ENCODE peak calls at places on chromosomes 5 and 9, in four cellular contexts. K is IMR-90, S is GM12878, L is H1. V is an unnamed sample.
A peak's percentile ranks its signal among the peaks of the same experiment; 100 is the strongest.

GRCh38 chr5:79488058-79488457 is 25.9 kb downstream of the HOMER1 start:
- DNase-seq in K (no peak), S (no peak), L (no peak), V (no peak)

GRCh38 chr5:38556115-38556598 is 289 bp downstream of the LIFR start:
- DNase-seq in K (no peak), S (no peak), L (peak; percentile 62), V (no peak)

GRCh38 chr5:154367101-154367500 is 78.7 kb upstream of the SAP30L start:
- DNase-seq in K (peak; percentile 87), L (no peak), S (no peak), V (no peak)

GRCh38 chr5:22669345-22669744 is 183.8 kb downstream of the CDH12 start:
- DNase-seq in S (no peak), L (no peak), K (no peak), V (no peak)

GRCh38 chr5:2017540-2018389 is 135.0 kb upstream of the IRX4 start:
- DNase-seq in S (no peak), L (peak; percentile 66), K (peak; percentile 10), V (peak; percentile 64)

GRCh38 chr9:79335987-79336386 is 235.8 kb upstream of the TLE4 start:
- DNase-seq in K (no peak), S (no peak), L (no peak), V (no peak)

GRCh38 chr5:125198270-125198974 is 452.0 kb upstream of the ZNF608 start:
- DNase-seq in K (peak; percentile 84), S (no peak), L (no peak), V (no peak)

GRCh38 chr9:68949271-68950000 is 64.5 kb downstream of the PRKACG start:
- DNase-seq in L (no peak), S (peak; percentile 45), K (no peak), V (no peak)

GRCh38 chr5:67648201-67648671 is 451.6 kb upstream of the CD180 start:
- DNase-seq in K (no peak), S (no peak), L (no peak), V (no peak)

GRCh38 chr5:158463188-158463587 is 604.2 kb upstream of the CLINT1 start:
- DNase-seq in S (no peak), L (no peak), K (peak; percentile 31), V (no peak)

GRCh38 chr5:148465381-148466290 is 81.9 kb downstream of the FBXO38 start:
- DNase-seq in L (no peak), K (no peak), S (no peak), V (no peak)

GRCh38 chr5:132265336-132266030 is 8.0 kb downstream of the PDLIM4 start:
- DNase-seq in L (no peak), K (peak; percentile 96), S (no peak), V (no peak)

GRCh38 chr5:108531367-108532211 is 149.7 kb upstream of the FBXL17 start:
- DNase-seq in L (no peak), K (peak; percentile 91), S (no peak), V (peak; percentile 66)

GRCh38 chr9:98707158-98708102 is 1.3 kb downstream of the GABBR2 start:
- DNase-seq in S (no peak), K (peak; percentile 85), L (peak; percentile 86), V (peak; percentile 51)

GRCh38 chr5:66337827-66338226 is 193.7 kb downstream of the SREK1 start:
- DNase-seq in L (no peak), S (no peak), K (no peak), V (no peak)

GRCh38 chr5:171813813-171814212 is 28.2 kb downstream of the SMIM23 start:
- DNase-seq in K (no peak), S (no peak), L (no peak), V (no peak)

GRCh38 chr9:123132696-123133095 is 99.2 kb downstream of the GPR21 start:
- DNase-seq in S (no peak), K (no peak), L (no peak), V (no peak)

GRCh38 chr9:73204910-73205309 is 53.2 kb downstream of the ANXA1 start:
- DNase-seq in S (no peak), L (no peak), K (no peak), V (no peak)

GRCh38 chr9:73202992-73203391 is 51.3 kb downstream of the ANXA1 start:
- DNase-seq in L (no peak), K (no peak), S (no peak), V (no peak)

GRCh38 chr9:73199448-73199847 is 47.8 kb downstream of the ANXA1 start:
- DNase-seq in L (no peak), S (no peak), K (no peak), V (no peak)

GRCh38 chr9:73200694-73201432 is 49.2 kb downstream of the ANXA1 start:
- DNase-seq in K (peak; percentile 23), L (no peak), S (no peak), V (peak; percentile 43)

GRCh38 chr9:73199886-73200285 is 48.2 kb downstream of the ANXA1 start:
- DNase-seq in L (no peak), K (no peak), S (no peak), V (peak; percentile 67)
- TF ChIP-seq CHD1 in L (no peak), K (no peak), S (no peak), V (no peak)

DNA sequence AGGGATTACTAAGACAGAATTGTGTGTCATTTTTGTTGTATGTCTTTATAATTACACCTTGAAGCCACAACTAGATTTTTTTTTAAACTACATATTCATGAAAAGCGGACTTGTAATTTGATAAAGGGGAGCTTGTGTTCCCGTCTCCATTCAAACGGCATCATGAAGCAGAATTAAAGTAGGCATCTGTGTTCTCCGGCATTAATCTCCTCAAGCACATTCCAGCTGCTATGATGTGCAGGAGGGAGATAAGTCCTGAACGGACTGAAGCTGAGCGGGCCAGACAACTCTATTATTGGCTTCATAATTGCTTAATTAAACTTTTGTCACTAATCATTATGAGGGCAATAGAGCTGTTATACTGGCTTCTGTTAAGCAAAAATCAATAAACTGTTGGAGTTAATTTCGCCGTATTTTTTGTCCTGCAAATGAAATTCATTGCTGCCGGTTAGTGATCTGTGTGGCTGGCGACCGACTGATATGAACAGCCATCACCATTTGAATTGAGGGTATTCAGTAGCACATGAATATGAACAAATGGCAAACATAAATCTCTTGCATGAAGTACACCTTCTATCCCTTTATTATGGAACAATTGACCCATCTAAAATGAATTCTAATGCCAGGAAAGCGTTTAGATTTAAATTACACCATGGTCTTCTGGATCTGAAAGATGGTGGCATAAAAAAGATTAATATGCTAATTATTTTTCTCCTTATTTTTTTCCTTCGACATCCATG is 408.8 kb upstream of the IRX1 start:
- DNase-seq in K (no peak), L (no peak), S (no peak), V (no peak)
- TF ChIP-seq CHD1 in K (no peak), L (no peak), S (no peak), V (no peak)

GRCh38 chr9:97557606-97558095 is 56.2 kb downstream of the TMOD1 start:
- DNase-seq in S (no peak), L (no peak), K (no peak), V (no peak)
- TF ChIP-seq CHD1 in S (no peak), L (no peak), K (no peak), V (no peak)

GRCh38 chr5:119397518-119398380 is 41.9 kb downstream of the TNFAIP8 start:
- DNase-seq in S (peak; percentile 81), K (peak; percentile 88), L (no peak), V (no peak)
- TF ChIP-seq CHD1 in S (no peak), K (no peak), L (no peak), V (no peak)

GRCh38 chr9:114989600-114990410 is 59.4 kb upstream of the TNFSF8 start:
- DNase-seq in K (no peak), S (peak; percentile 17), L (no peak), V (no peak)
- TF ChIP-seq CHD1 in K (no peak), S (no peak), L (no peak), V (no peak)

DNA sequence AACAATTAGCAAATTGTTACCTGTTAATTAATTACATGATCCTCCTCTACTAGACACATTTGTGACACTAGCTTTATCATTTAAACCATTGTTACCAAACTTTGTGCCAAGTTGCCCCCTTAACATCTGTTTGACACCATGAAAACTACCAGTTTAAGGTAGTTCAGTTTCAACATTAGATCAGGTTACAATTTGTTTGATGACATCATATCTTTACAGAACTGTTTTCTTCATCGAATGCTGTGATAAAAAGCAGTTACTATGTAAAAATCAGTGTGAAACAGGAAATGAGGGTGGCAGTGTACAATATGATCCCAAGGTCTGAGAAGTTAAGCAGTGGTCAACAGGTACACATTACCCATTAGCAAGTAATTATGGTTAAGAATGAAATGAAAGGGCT is 17.7 kb downstream of the GIN1 start:
- DNase-seq in L (no peak), K (no peak), S (no peak), V (no peak)
- TF ChIP-seq CHD1 in L (no peak), K (no peak), S (no peak), V (no peak)

DNA sequence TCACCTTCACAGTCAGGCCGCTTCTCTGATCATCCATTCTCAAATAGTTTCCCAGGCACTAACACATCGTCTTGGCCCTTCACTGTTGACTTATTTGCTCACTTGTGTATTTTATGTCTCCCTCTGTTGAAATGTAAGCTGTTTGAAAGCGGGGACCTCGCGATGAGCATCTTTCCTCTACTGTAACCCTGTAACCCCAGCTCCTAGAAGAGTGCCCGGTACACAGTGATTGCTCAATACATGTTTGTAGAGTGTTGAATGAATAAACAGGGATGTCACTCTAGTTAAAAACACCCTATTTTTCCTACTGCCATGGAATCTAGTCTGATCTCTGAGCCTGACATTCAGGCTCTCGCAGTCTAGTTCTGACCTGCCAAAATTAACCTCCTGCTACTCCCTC is 150.8 kb downstream of the TTLL11 start:
- DNase-seq in S (no peak), K (no peak), L (no peak), V (no peak)
- TF ChIP-seq CHD1 in S (no peak), K (no peak), L (no peak), V (no peak)

DNA sequence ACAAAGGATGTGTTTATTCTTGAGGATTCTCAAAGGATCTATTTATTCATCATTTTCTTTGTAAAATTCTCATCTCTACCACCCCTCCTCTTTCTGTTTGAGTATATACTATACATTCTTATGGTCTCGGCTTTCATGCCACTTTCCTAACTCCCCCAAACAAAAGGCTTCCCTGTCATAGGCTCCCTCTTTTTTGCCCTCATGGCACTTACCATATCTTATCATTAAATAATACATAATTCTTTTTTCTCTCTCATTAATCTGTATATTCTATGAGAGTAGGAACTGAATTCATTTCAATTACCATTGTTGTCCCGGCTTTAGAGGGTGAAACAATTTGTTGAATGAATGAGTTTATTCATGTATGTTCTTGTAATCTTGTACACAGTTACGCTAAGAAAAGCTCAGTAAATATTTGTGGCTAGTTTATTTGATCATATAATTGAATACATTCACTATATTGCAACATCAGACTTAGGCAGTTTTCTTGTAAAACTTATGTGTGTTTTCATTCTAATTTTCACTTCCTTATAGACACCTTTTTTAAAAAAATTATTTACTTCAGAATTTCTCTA is 254.6 kb downstream of the EDIL3 start:
- DNase-seq in S (no peak), K (no peak), L (no peak), V (no peak)
- TF ChIP-seq CHD1 in S (no peak), K (no peak), L (no peak), V (no peak)

DNA sequence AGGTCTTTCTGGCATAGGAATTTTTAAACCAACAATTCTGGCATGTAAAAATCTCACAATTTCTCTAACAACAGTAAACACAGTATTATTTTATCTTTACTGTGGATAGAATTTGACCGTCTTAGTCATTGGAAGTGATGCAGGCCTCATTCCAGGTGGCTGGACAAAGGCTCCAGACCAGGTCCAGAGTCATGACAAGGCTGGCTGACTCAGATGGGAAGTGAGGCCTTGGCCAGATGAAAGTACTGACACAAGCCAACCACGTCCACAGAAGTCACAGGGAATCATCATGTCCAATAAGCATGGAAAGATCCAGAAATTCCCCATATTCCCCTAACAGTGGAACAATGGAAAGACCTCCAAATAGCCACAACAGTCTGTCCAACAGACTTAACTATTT is 12.4 kb downstream of the SPOCK1 start:
- DNase-seq in K (peak; percentile 81), S (no peak), L (no peak), V (no peak)
- TF ChIP-seq CHD1 in K (no peak), S (no peak), L (no peak), V (no peak)

GRCh38 chr5:172881691-172882370 is 47.8 kb downstream of the ERGIC1 start:
- DNase-seq in K (peak; percentile 86), S (peak; percentile 72), L (no peak), V (peak; percentile 85)
- TF ChIP-seq CHD1 in K (no peak), S (no peak), L (no peak), V (no peak)

V was measured in K562.